ENCODE peak calls at places on chromosomes 13 and 19, in nine cellular contexts. K, Y, X, B, U, Q, E, G and F are unnamed samples.

GRCh38 chr13:34577051-34577450 is 365.0 kb upstream of the NBEA start:
- DNase-seq in K (no peak), Y (no peak), X (no peak), B (no peak), U (no peak), Q (no peak), E (no peak), G (peak; percentile 28), F (no peak)

GRCh38 chr13:47080616-47081015 is 183.8 kb upstream of the HTR2A start:
- DNase-seq in K (no peak), Y (no peak), X (no peak), B (no peak), U (no peak), Q (no peak), E (no peak), G (no peak), F (no peak)

GRCh38 chr13:112248406-112248760 is 127.8 kb upstream of the SPACA7 start:
- DNase-seq in K (no peak), Y (no peak), X (no peak), B (no peak), U (no peak), Q (no peak), E (peak; percentile 46), G (no peak), F (no peak)

GRCh38 chr19:33390120-33390907 is 16.8 kb downstream of the CEBPG start:
- DNase-seq in K (peak; percentile 69), Y (no peak), X (peak; percentile 20), B (no peak), U (no peak), Q (no peak), E (no peak), G (peak; percentile 22), F (no peak)

GRCh38 chr19:47097396-47098217 is 16.0 kb downstream of the ZC3H4 start:
- DNase-seq in K (peak; percentile 92), Y (no peak), X (peak; percentile 73), B (no peak), U (no peak), Q (no peak), E (no peak), G (no peak), F (no peak)

GRCh38 chr19:55678121-55678671 is 3.2 kb downstream of the EPN1 start:
- DNase-seq in K (no peak), Y (no peak), X (no peak), B (no peak), U (no peak), Q (no peak), E (no peak), G (no peak), F (no peak)

GRCh38 chr19:52397310-52398090 is at the start of gene ZNF528:
- DNase-seq in K (peak; percentile 97), Y (peak; percentile 96), X (peak; percentile 91), B (peak; percentile 93), U (peak; percentile 31), Q (peak; percentile 87), E (peak; percentile 69), G (peak; percentile 93), F (peak; percentile 91)

GRCh38 chr13:72304121-72304745 is 423.2 kb downstream of the MZT1 start:
- DNase-seq in K (no peak), Y (no peak), X (peak; percentile 14), B (no peak), U (no peak), Q (no peak), E (no peak), G (peak; percentile 30), F (no peak)

GRCh38 chr13:43787518-43787891 is 733 bp upstream of the ENOX1 start:
- DNase-seq in K (no peak), Y (no peak), X (no peak), B (no peak), U (no peak), Q (no peak), E (peak; percentile 35), G (peak; percentile 4), F (no peak)

GRCh38 chr13:41470187-41470586 is 12.8 kb downstream of the RGCC start:
- DNase-seq in K (no peak), Y (peak; percentile 59), X (no peak), B (no peak), U (no peak), Q (no peak), E (no peak), G (no peak), F (no peak)

GRCh38 chr19:31718898-31719297 is 369.7 kb upstream of the TSHZ3 start:
- DNase-seq in K (no peak), Y (no peak), X (no peak), B (no peak), U (no peak), Q (no peak), E (no peak), G (no peak), F (no peak)

GRCh38 chr19:31586282-31586681 is 237.0 kb upstream of the TSHZ3 start:
- DNase-seq in K (no peak), Y (no peak), X (no peak), B (no peak), U (no peak), Q (no peak), E (no peak), G (peak; percentile 10), F (no peak)

GRCh38 chr13:110387451-110388140 is 80.5 kb downstream of the COL4A2 start:
- DNase-seq in K (peak; percentile 89), Y (no peak), X (peak; percentile 74), B (no peak), U (no peak), Q (no peak), E (no peak), G (peak; percentile 88), F (no peak)

GRCh38 chr13:75715598-75716523 is 79.7 kb downstream of the LMO7 start:
- DNase-seq in K (no peak), Y (no peak), X (peak; percentile 27), B (no peak), U (no peak), Q (no peak), E (peak; percentile 27), G (peak; percentile 55), F (no peak)

GRCh38 chr19:3798137-3798536 is 12.0 kb upstream of the MATK start:
- DNase-seq in K (no peak), Y (no peak), X (no peak), B (no peak), U (no peak), Q (no peak), E (no peak), G (no peak), F (no peak)

GRCh38 chr19:47032171-47032811 is 12.7 kb downstream of the NPAS1 start:
- DNase-seq in K (no peak), Y (peak; percentile 73), X (no peak), B (peak; percentile 71), U (peak; percentile 49), Q (peak; percentile 55), E (peak; percentile 57), G (peak; percentile 20), F (peak; percentile 55)

GRCh38 chr13:97338571-97338970 is 95.4 kb upstream of the RAP2A start:
- DNase-seq in K (no peak), Y (no peak), X (no peak), B (no peak), U (no peak), Q (no peak), E (no peak), G (no peak), F (no peak)

GRCh38 chr13:53343345-53343744 is 314.7 kb downstream of the OLFM4 start:
- DNase-seq in K (no peak), Y (no peak), X (no peak), B (no peak), U (no peak), Q (no peak), E (no peak), G (no peak), F (no peak)

GRCh38 chr19:42267644-42268141 is 1.4 kb upstream of the CIC start:
- DNase-seq in K (no peak), Y (no peak), X (no peak), B (no peak), U (no peak), Q (no peak), E (no peak), G (peak; percentile 48), F (no peak)

GRCh38 chr13:68066879-68067513 is 836.9 kb upstream of the PCDH9 start:
- DNase-seq in K (no peak), Y (no peak), X (no peak), B (no peak), U (no peak), Q (no peak), E (no peak), G (peak; percentile 9), F (no peak)

GRCh38 chr13:99439850-99440604 is 61.2 kb upstream of the TM9SF2 start:
- DNase-seq in K (no peak), Y (no peak), X (no peak), B (no peak), U (no peak), Q (no peak), E (no peak), G (no peak), F (no peak)

GRCh38 chr13:28067526-28067925 is 32.9 kb downstream of the FLT3 start:
- DNase-seq in K (no peak), Y (no peak), X (no peak), B (no peak), U (no peak), Q (no peak), E (no peak), G (no peak), F (no peak)

GRCh38 chr13:46603165-46603603 is 50.2 kb downstream of the LRCH1 start:
- DNase-seq in K (no peak), Y (no peak), X (peak; percentile 23), B (no peak), U (no peak), Q (no peak), E (no peak), G (no peak), F (no peak)

GRCh38 chr13:27038323-27038722 is 133.3 kb downstream of the USP12 start:
- DNase-seq in K (no peak), Y (no peak), X (peak; percentile 67), B (peak; percentile 73), U (no peak), Q (no peak), E (no peak), G (peak; percentile 84), F (no peak)

GRCh38 chr19:16336571-16336970 is 11.9 kb downstream of the KLF2 start:
- DNase-seq in K (no peak), Y (no peak), X (no peak), B (no peak), U (no peak), Q (no peak), E (no peak), G (peak; percentile 71), F (no peak)

GRCh38 chr19:56837892-56838679 is 2.4 kb downstream of the PEG3 start:
- DNase-seq in K (peak; percentile 89), Y (no peak), X (peak; percentile 39), B (no peak), U (no peak), Q (no peak), E (no peak), G (peak; percentile 12), F (no peak)

GRCh38 chr19:35299523-35300339 is 7.8 kb downstream of the MAG start:
- DNase-seq in K (no peak), Y (no peak), X (no peak), B (peak; percentile 69), U (no peak), Q (no peak), E (no peak), G (no peak), F (no peak)

GRCh38 chr19:20278342-20278741 is 111.3 kb downstream of the ZNF486 start:
- DNase-seq in K (no peak), Y (no peak), X (no peak), B (no peak), U (no peak), Q (no peak), E (no peak), G (peak; percentile 52), F (no peak)

GRCh38 chr13:76833465-76833864 is 52.7 kb downstream of the KCTD12 start:
- DNase-seq in K (no peak), Y (no peak), X (no peak), B (no peak), U (no peak), Q (no peak), E (no peak), G (no peak), F (no peak)

GRCh38 chr19:13208131-13208963 is 58.1 kb downstream of the IER2 start:
- DNase-seq in K (peak; percentile 67), Y (peak; percentile 72), X (peak; percentile 82), B (peak; percentile 58), U (no peak), Q (peak; percentile 51), E (no peak), G (peak; percentile 66), F (peak; percentile 45)

GRCh38 chr13:42970824-42971669 is 21.0 kb downstream of the EPSTI1 start:
- DNase-seq in K (no peak), Y (peak; percentile 51), X (peak; percentile 62), B (peak; percentile 52), U (peak; percentile 11), Q (no peak), E (peak; percentile 1), G (peak; percentile 70), F (no peak)